ENCODE peak calls at places on chromosome 1, in seven cellular contexts. One of them, this sample, is unnamed.

GRCh38 chr1:57295326-57295725 is 128.5 kb downstream of the DAB1 start:
- DNase-seq in lower lobe of right lung: no peak
- DNase-seq in fibroblast of the aortic adventitia: no peak
- DNase-seq in fibroblast of villous mesenchyme: no peak
- DNase-seq in cardiac muscle cell: no peak
- DNase-seq in NB4: no peak
- DNase-seq in upper lobe of right lung: no peak
- DNase-seq in this sample: no peak

GRCh38 chr1:23581219-23581618 is 21.9 kb upstream of the ID3 start:
- DNase-seq in lower lobe of right lung: peak
- DNase-seq in fibroblast of the aortic adventitia: no peak
- DNase-seq in NB4: no peak
- DNase-seq in fibroblast of villous mesenchyme: peak
- DNase-seq in upper lobe of right lung: no peak
- DNase-seq in cardiac muscle cell: peak
- DNase-seq in this sample: peak

GRCh38 chr1:25756210-25756609 is 43.8 kb upstream of the SELENON start:
- DNase-seq in upper lobe of right lung: no peak
- DNase-seq in fibroblast of the aortic adventitia: no peak
- DNase-seq in fibroblast of villous mesenchyme: no peak
- DNase-seq in NB4: peak
- DNase-seq in cardiac muscle cell: no peak
- DNase-seq in lower lobe of right lung: no peak
- DNase-seq in this sample: no peak

GRCh38 chr1:186965847-186966246 is 137.1 kb downstream of the PLA2G4A start:
- DNase-seq in NB4: no peak
- DNase-seq in fibroblast of the aortic adventitia: no peak
- DNase-seq in lower lobe of right lung: no peak
- DNase-seq in fibroblast of villous mesenchyme: no peak
- DNase-seq in upper lobe of right lung: no peak
- DNase-seq in cardiac muscle cell: no peak
- DNase-seq in this sample: no peak

GRCh38 chr1:219189942-219190341 is 16.3 kb downstream of the LYPLAL1 start:
- DNase-seq in lower lobe of right lung: no peak
- DNase-seq in NB4: no peak
- DNase-seq in upper lobe of right lung: no peak
- DNase-seq in fibroblast of villous mesenchyme: no peak
- DNase-seq in cardiac muscle cell: no peak
- DNase-seq in fibroblast of the aortic adventitia: no peak
- DNase-seq in this sample: no peak

GRCh38 chr1:66929999-66930822 is 5.4 kb downstream of the MIER1 start:
- DNase-seq in fibroblast of villous mesenchyme: peak
- DNase-seq in lower lobe of right lung: peak
- DNase-seq in NB4: peak
- DNase-seq in upper lobe of right lung: peak
- DNase-seq in fibroblast of the aortic adventitia: peak
- DNase-seq in cardiac muscle cell: peak
- DNase-seq in this sample: peak

GRCh38 chr1:32208891-32209309 is at the start of gene DCDC2B:
- DNase-seq in lower lobe of right lung: peak
- DNase-seq in fibroblast of the aortic adventitia: peak
- DNase-seq in cardiac muscle cell: peak
- DNase-seq in NB4: no peak
- DNase-seq in fibroblast of villous mesenchyme: peak
- DNase-seq in upper lobe of right lung: no peak
- DNase-seq in this sample: peak

GRCh38 chr1:59105548-59106507 is 191.1 kb upstream of the FGGY start:
- DNase-seq in lower lobe of right lung: no peak
- DNase-seq in upper lobe of right lung: no peak
- DNase-seq in fibroblast of the aortic adventitia: peak
- DNase-seq in NB4: no peak
- DNase-seq in fibroblast of villous mesenchyme: peak
- DNase-seq in cardiac muscle cell: no peak
- DNase-seq in this sample: no peak

GRCh38 chr1:54850082-54850730 is 36.8 kb downstream of the DHCR24 start:
- DNase-seq in fibroblast of the aortic adventitia: no peak
- DNase-seq in upper lobe of right lung: peak
- DNase-seq in cardiac muscle cell: no peak
- DNase-seq in lower lobe of right lung: no peak
- DNase-seq in NB4: no peak
- DNase-seq in fibroblast of villous mesenchyme: no peak
- DNase-seq in this sample: no peak

GRCh38 chr1:58812926-58813325 is 29.1 kb upstream of the JUN start:
- DNase-seq in lower lobe of right lung: no peak
- DNase-seq in NB4: peak
- DNase-seq in fibroblast of the aortic adventitia: no peak
- DNase-seq in upper lobe of right lung: no peak
- DNase-seq in fibroblast of villous mesenchyme: peak
- DNase-seq in cardiac muscle cell: no peak
- DNase-seq in this sample: no peak

GRCh38 chr1:214830956-214831355 is 228.0 kb downstream of the CENPF start:
- DNase-seq in upper lobe of right lung: no peak
- DNase-seq in NB4: no peak
- DNase-seq in cardiac muscle cell: no peak
- DNase-seq in lower lobe of right lung: no peak
- DNase-seq in fibroblast of the aortic adventitia: peak
- DNase-seq in fibroblast of villous mesenchyme: no peak
- DNase-seq in this sample: peak

GRCh38 chr1:167362638-167363037 is 142.0 kb downstream of the POU2F1 start:
- DNase-seq in fibroblast of villous mesenchyme: no peak
- DNase-seq in lower lobe of right lung: no peak
- DNase-seq in upper lobe of right lung: no peak
- DNase-seq in NB4: no peak
- DNase-seq in fibroblast of the aortic adventitia: no peak
- DNase-seq in cardiac muscle cell: no peak
- DNase-seq in this sample: no peak

GRCh38 chr1:15406911-15407559 is 2.7 kb upstream of the EFHD2 start:
- DNase-seq in lower lobe of right lung: no peak
- DNase-seq in fibroblast of the aortic adventitia: peak
- DNase-seq in upper lobe of right lung: no peak
- DNase-seq in cardiac muscle cell: peak
- DNase-seq in fibroblast of villous mesenchyme: peak
- DNase-seq in NB4: no peak
- DNase-seq in this sample: peak

GRCh38 chr1:232192781-232193450 is 437.0 kb downstream of the SIPA1L2 start:
- DNase-seq in fibroblast of the aortic adventitia: peak
- DNase-seq in fibroblast of villous mesenchyme: peak
- DNase-seq in lower lobe of right lung: no peak
- DNase-seq in NB4: no peak
- DNase-seq in cardiac muscle cell: peak
- DNase-seq in upper lobe of right lung: no peak
- DNase-seq in this sample: peak

GRCh38 chr1:225654688-225655508 is 2.0 kb upstream of the ENAH start:
- DNase-seq in lower lobe of right lung: no peak
- DNase-seq in NB4: no peak
- DNase-seq in upper lobe of right lung: no peak
- DNase-seq in fibroblast of villous mesenchyme: no peak
- DNase-seq in fibroblast of the aortic adventitia: no peak
- DNase-seq in cardiac muscle cell: no peak
- DNase-seq in this sample: no peak
- H3K4me3 ChIP-seq in lower lobe of right lung: no peak
- H3K4me3 ChIP-seq in NB4: no peak
- H3K4me3 ChIP-seq in upper lobe of right lung: no peak
- H3K4me3 ChIP-seq in fibroblast of villous mesenchyme: peak
- H3K4me3 ChIP-seq in fibroblast of the aortic adventitia: no peak
- H3K4me3 ChIP-seq in cardiac muscle cell: no peak
- H3K4me3 ChIP-seq in this sample: no peak

GRCh38 chr1:201169971-201170532 is 15.8 kb upstream of the TMEM9 start:
- DNase-seq in cardiac muscle cell: no peak
- DNase-seq in NB4: no peak
- DNase-seq in upper lobe of right lung: no peak
- DNase-seq in fibroblast of the aortic adventitia: no peak
- DNase-seq in lower lobe of right lung: no peak
- DNase-seq in fibroblast of villous mesenchyme: no peak
- DNase-seq in this sample: no peak

GRCh38 chr1:201172336-201172735 is 18.1 kb upstream of the TMEM9 start:
- DNase-seq in fibroblast of the aortic adventitia: no peak
- DNase-seq in upper lobe of right lung: peak
- DNase-seq in NB4: no peak
- DNase-seq in fibroblast of villous mesenchyme: no peak
- DNase-seq in cardiac muscle cell: no peak
- DNase-seq in lower lobe of right lung: no peak
- DNase-seq in this sample: no peak

GRCh38 chr1:201171063-201172036 is 17.1 kb upstream of the TMEM9 start:
- DNase-seq in fibroblast of the aortic adventitia: peak
- DNase-seq in lower lobe of right lung: peak
- DNase-seq in fibroblast of villous mesenchyme: peak
- DNase-seq in cardiac muscle cell: peak
- DNase-seq in NB4: peak
- DNase-seq in upper lobe of right lung: no peak
- DNase-seq in this sample: peak

GRCh38 chr1:201169203-201169602 is 14.9 kb upstream of the TMEM9 start:
- DNase-seq in NB4: no peak
- DNase-seq in fibroblast of villous mesenchyme: no peak
- DNase-seq in lower lobe of right lung: no peak
- DNase-seq in cardiac muscle cell: no peak
- DNase-seq in fibroblast of the aortic adventitia: no peak
- DNase-seq in upper lobe of right lung: peak
- DNase-seq in this sample: no peak

DNA sequence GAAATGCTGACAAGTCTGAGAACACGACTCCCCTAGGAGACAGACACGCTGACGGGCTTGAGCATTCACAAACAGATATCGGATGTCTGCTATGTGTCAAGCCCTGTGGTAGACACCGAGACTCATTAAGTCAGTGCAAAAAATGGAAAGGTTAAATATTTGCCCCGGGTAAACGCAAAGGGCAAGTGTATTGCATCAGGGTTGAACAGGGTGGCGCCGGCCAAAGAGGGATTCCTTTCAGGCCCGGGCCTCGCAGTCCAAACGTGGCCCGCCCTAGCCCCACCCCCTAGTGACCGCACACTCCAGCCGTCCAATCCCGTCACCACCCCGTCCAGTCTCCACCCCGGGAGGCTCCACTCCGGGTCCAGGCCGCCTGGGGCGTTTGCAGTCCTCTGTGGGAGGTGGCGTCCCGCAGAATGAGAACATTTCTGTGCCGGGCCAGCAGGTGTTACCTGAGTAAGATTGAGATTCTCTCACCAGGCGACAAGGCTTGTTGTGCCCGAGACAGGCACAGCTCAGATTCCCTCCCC is 16.3 kb upstream of the TMEM9 start:
- DNase-seq in NB4: peak
- DNase-seq in lower lobe of right lung: peak
- DNase-seq in fibroblast of villous mesenchyme: peak
- DNase-seq in cardiac muscle cell: peak
- DNase-seq in upper lobe of right lung: peak
- DNase-seq in fibroblast of the aortic adventitia: peak
- DNase-seq in this sample: peak
- H3K4me3 ChIP-seq in NB4: peak
- H3K4me3 ChIP-seq in lower lobe of right lung: peak
- H3K4me3 ChIP-seq in fibroblast of villous mesenchyme: peak
- H3K4me3 ChIP-seq in cardiac muscle cell: peak
- H3K4me3 ChIP-seq in upper lobe of right lung: peak
- H3K4me3 ChIP-seq in fibroblast of the aortic adventitia: peak
- H3K4me3 ChIP-seq in this sample: peak

GRCh38 chr1:37635309-37635902 is 714 bp upstream of the RSPO1 start:
- DNase-seq in NB4: no peak
- DNase-seq in cardiac muscle cell: no peak
- DNase-seq in fibroblast of villous mesenchyme: no peak
- DNase-seq in fibroblast of the aortic adventitia: no peak
- DNase-seq in lower lobe of right lung: no peak
- DNase-seq in upper lobe of right lung: no peak
- DNase-seq in this sample: no peak

GRCh38 chr1:37631039-37631428 is 3.7 kb downstream of the RSPO1 start:
- DNase-seq in lower lobe of right lung: no peak
- DNase-seq in fibroblast of the aortic adventitia: no peak
- DNase-seq in fibroblast of villous mesenchyme: peak
- DNase-seq in NB4: no peak
- DNase-seq in upper lobe of right lung: no peak
- DNase-seq in cardiac muscle cell: no peak
- DNase-seq in this sample: no peak

GRCh38 chr1:37634554-37635308 is at the start of gene RSPO1:
- DNase-seq in fibroblast of the aortic adventitia: peak
- DNase-seq in NB4: peak
- DNase-seq in fibroblast of villous mesenchyme: peak
- DNase-seq in lower lobe of right lung: no peak
- DNase-seq in cardiac muscle cell: peak
- DNase-seq in upper lobe of right lung: no peak
- DNase-seq in this sample: peak

GRCh38 chr1:37633950-37634553 is 640 bp downstream of the RSPO1 start:
- DNase-seq in fibroblast of villous mesenchyme: no peak
- DNase-seq in NB4: peak
- DNase-seq in cardiac muscle cell: no peak
- DNase-seq in upper lobe of right lung: no peak
- DNase-seq in fibroblast of the aortic adventitia: no peak
- DNase-seq in lower lobe of right lung: no peak
- DNase-seq in this sample: no peak

GRCh38 chr1:37633040-37633949 is 1.4 kb downstream of the RSPO1 start:
- DNase-seq in fibroblast of villous mesenchyme: no peak
- DNase-seq in fibroblast of the aortic adventitia: no peak
- DNase-seq in NB4: no peak
- DNase-seq in lower lobe of right lung: no peak
- DNase-seq in cardiac muscle cell: no peak
- DNase-seq in upper lobe of right lung: no peak
- DNase-seq in this sample: no peak
- H3K4me3 ChIP-seq in fibroblast of villous mesenchyme: no peak
- H3K4me3 ChIP-seq in fibroblast of the aortic adventitia: no peak
- H3K4me3 ChIP-seq in NB4: no peak
- H3K4me3 ChIP-seq in lower lobe of right lung: peak
- H3K4me3 ChIP-seq in cardiac muscle cell: no peak
- H3K4me3 ChIP-seq in upper lobe of right lung: peak
- H3K4me3 ChIP-seq in this sample: no peak

DNA sequence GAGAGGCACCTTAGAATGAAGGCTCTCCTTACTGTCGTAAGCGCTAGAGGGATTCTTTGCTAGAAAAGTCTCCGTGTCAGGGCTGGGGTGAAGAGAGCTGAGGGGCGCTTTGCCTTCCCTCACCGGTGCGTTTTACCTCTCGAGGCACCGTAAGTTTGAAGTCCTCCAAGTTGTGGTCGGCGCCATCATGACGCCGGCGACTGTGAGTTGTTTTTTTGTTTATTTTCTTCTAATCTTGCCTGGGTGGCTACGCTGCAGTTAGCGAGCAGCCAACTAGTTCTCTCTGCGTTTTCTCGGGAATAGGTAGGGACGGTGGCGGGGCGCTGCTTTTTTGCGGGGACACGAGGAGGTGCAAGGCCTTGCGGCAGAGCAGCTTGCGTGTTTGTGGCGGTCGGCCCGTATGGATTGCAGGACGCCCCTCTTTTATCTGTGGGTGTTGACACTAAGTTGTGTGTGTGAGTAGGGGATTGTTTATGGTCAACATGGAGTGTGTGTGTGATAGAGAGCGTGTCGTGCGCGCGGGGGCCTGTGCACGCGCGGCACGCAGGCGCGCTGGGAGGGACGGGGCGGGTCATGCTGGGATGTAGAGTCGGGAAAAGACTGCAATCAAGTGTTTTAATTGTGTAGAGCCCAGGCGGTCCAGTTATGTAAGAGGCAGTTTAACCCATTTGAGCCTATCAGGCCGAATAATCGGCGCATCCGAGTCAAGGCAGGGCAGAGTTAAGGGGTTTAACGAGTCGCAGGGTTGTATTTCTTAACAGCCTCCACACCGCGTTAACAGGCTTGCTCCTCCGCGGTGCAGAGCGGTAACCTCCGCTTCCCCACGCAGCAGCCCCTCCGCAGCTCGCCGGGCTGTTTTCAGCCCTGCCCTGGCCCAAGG is 1.1 kb upstream of the NEGR1 start:
- DNase-seq in NB4: peak
- DNase-seq in lower lobe of right lung: peak
- DNase-seq in fibroblast of the aortic adventitia: peak
- DNase-seq in upper lobe of right lung: peak
- DNase-seq in cardiac muscle cell: peak
- DNase-seq in fibroblast of villous mesenchyme: peak
- DNase-seq in this sample: peak
- H3K4me3 ChIP-seq in NB4: peak
- H3K4me3 ChIP-seq in lower lobe of right lung: peak
- H3K4me3 ChIP-seq in fibroblast of the aortic adventitia: peak
- H3K4me3 ChIP-seq in upper lobe of right lung: peak
- H3K4me3 ChIP-seq in cardiac muscle cell: peak
- H3K4me3 ChIP-seq in fibroblast of villous mesenchyme: peak
- H3K4me3 ChIP-seq in this sample: peak